ENCODE peak calls at places on chromosomes 6 and 20, in nine cellular contexts. One of them, this sample, is unnamed.

GRCh38 chr20:6769953-6770831 is 2.7 kb downstream of the BMP2 start:
- DNase-seq in activated T-cell treated with anti-CD3 and anti-CD28 coated beads, Interleukin-2, amount 50 U/mL, for 4 hours: no peak
- DNase-seq in IMR-90: no peak
- DNase-seq in stomach: peak
- DNase-seq in MV-4-11: no peak
- DNase-seq in aorta: peak
- DNase-seq in occipital lobe: no peak
- DNase-seq in kidney: peak
- DNase-seq in Peyer's patch: no peak
- DNase-seq in this sample: peak

GRCh38 chr20:18543932-18544331 is 23.3 kb upstream of the SMIM26 start:
- DNase-seq in activated T-cell treated with anti-CD3 and anti-CD28 coated beads, Interleukin-2, amount 50 U/mL, for 4 hours: no peak
- DNase-seq in IMR-90: no peak
- DNase-seq in stomach: peak
- DNase-seq in MV-4-11: no peak
- DNase-seq in aorta: no peak
- DNase-seq in occipital lobe: no peak
- DNase-seq in kidney: no peak
- DNase-seq in Peyer's patch: no peak
- DNase-seq in this sample: peak

GRCh38 chr6:159788757-159789376 is 535 bp downstream of the TCP1 start:
- DNase-seq in activated T-cell treated with anti-CD3 and anti-CD28 coated beads, Interleukin-2, amount 50 U/mL, for 4 hours: peak
- DNase-seq in IMR-90: peak
- DNase-seq in stomach: peak
- DNase-seq in MV-4-11: no peak
- DNase-seq in aorta: peak
- DNase-seq in occipital lobe: no peak
- DNase-seq in kidney: peak
- DNase-seq in Peyer's patch: peak
- DNase-seq in this sample: peak

GRCh38 chr6:3195695-3196497 is 31.6 kb downstream of the TUBB2B start:
- DNase-seq in activated T-cell treated with anti-CD3 and anti-CD28 coated beads, Interleukin-2, amount 50 U/mL, for 4 hours: no peak
- DNase-seq in IMR-90: no peak
- DNase-seq in stomach: no peak
- DNase-seq in MV-4-11: peak
- DNase-seq in aorta: no peak
- DNase-seq in occipital lobe: peak
- DNase-seq in kidney: no peak
- DNase-seq in Peyer's patch: no peak
- DNase-seq in this sample: no peak

GRCh38 chr6:44041461-44042260 is 85.6 kb downstream of the MRPL14 start:
- DNase-seq in activated T-cell treated with anti-CD3 and anti-CD28 coated beads, Interleukin-2, amount 50 U/mL, for 4 hours: no peak
- DNase-seq in IMR-90: peak
- DNase-seq in stomach: no peak
- DNase-seq in MV-4-11: peak
- DNase-seq in aorta: peak
- DNase-seq in occipital lobe: peak
- DNase-seq in kidney: peak
- DNase-seq in Peyer's patch: no peak
- DNase-seq in this sample: no peak

GRCh38 chr6:159229526-159229925 is 60.3 kb downstream of the FNDC1 start:
- DNase-seq in activated T-cell treated with anti-CD3 and anti-CD28 coated beads, Interleukin-2, amount 50 U/mL, for 4 hours: no peak
- DNase-seq in IMR-90: no peak
- DNase-seq in stomach: no peak
- DNase-seq in MV-4-11: no peak
- DNase-seq in aorta: no peak
- DNase-seq in occipital lobe: no peak
- DNase-seq in kidney: no peak
- DNase-seq in Peyer's patch: no peak
- DNase-seq in this sample: no peak

GRCh38 chr6:56048601-56049000 is 173.2 kb upstream of the BMP5 start:
- DNase-seq in activated T-cell treated with anti-CD3 and anti-CD28 coated beads, Interleukin-2, amount 50 U/mL, for 4 hours: no peak
- DNase-seq in IMR-90: no peak
- DNase-seq in stomach: no peak
- DNase-seq in MV-4-11: no peak
- DNase-seq in aorta: no peak
- DNase-seq in occipital lobe: no peak
- DNase-seq in kidney: no peak
- DNase-seq in Peyer's patch: no peak
- DNase-seq in this sample: no peak

GRCh38 chr20:58271596-58272460 is 37.7 kb upstream of the RAB22A start:
- DNase-seq in activated T-cell treated with anti-CD3 and anti-CD28 coated beads, Interleukin-2, amount 50 U/mL, for 4 hours: peak
- DNase-seq in IMR-90: peak
- DNase-seq in stomach: no peak
- DNase-seq in MV-4-11: no peak
- DNase-seq in aorta: no peak
- DNase-seq in occipital lobe: no peak
- DNase-seq in kidney: no peak
- DNase-seq in Peyer's patch: no peak
- DNase-seq in this sample: no peak

GRCh38 chr6:125577263-125577662 is 172.2 kb upstream of the HEY2 start:
- DNase-seq in activated T-cell treated with anti-CD3 and anti-CD28 coated beads, Interleukin-2, amount 50 U/mL, for 4 hours: no peak
- DNase-seq in IMR-90: no peak
- DNase-seq in stomach: no peak
- DNase-seq in MV-4-11: no peak
- DNase-seq in aorta: no peak
- DNase-seq in occipital lobe: no peak
- DNase-seq in kidney: no peak
- DNase-seq in Peyer's patch: no peak
- DNase-seq in this sample: no peak

GRCh38 chr20:50187403-50188051 is 3.1 kb upstream of the CEBPB start:
- DNase-seq in activated T-cell treated with anti-CD3 and anti-CD28 coated beads, Interleukin-2, amount 50 U/mL, for 4 hours: no peak
- DNase-seq in IMR-90: peak
- DNase-seq in stomach: no peak
- DNase-seq in MV-4-11: peak
- DNase-seq in aorta: no peak
- DNase-seq in occipital lobe: no peak
- DNase-seq in kidney: peak
- DNase-seq in Peyer's patch: no peak
- DNase-seq in this sample: no peak

GRCh38 chr6:108123516-108123929 is 42.3 kb upstream of the NR2E1 start:
- DNase-seq in activated T-cell treated with anti-CD3 and anti-CD28 coated beads, Interleukin-2, amount 50 U/mL, for 4 hours: no peak
- DNase-seq in IMR-90: no peak
- DNase-seq in stomach: no peak
- DNase-seq in MV-4-11: no peak
- DNase-seq in aorta: no peak
- DNase-seq in occipital lobe: no peak
- DNase-seq in kidney: no peak
- DNase-seq in Peyer's patch: no peak
- DNase-seq in this sample: no peak

GRCh38 chr6:168376120-168376519 is 56.5 kb upstream of the DACT2 start:
- DNase-seq in activated T-cell treated with anti-CD3 and anti-CD28 coated beads, Interleukin-2, amount 50 U/mL, for 4 hours: no peak
- DNase-seq in IMR-90: no peak
- DNase-seq in stomach: no peak
- DNase-seq in MV-4-11: no peak
- DNase-seq in aorta: peak
- DNase-seq in occipital lobe: no peak
- DNase-seq in kidney: no peak
- DNase-seq in Peyer's patch: no peak
- DNase-seq in this sample: no peak

GRCh38 chr6:64334646-64335045 is 699.0 kb downstream of the PHF3 start:
- DNase-seq in activated T-cell treated with anti-CD3 and anti-CD28 coated beads, Interleukin-2, amount 50 U/mL, for 4 hours: no peak
- DNase-seq in IMR-90: peak
- DNase-seq in stomach: no peak
- DNase-seq in MV-4-11: no peak
- DNase-seq in aorta: no peak
- DNase-seq in occipital lobe: no peak
- DNase-seq in kidney: no peak
- DNase-seq in Peyer's patch: no peak
- DNase-seq in this sample: no peak

GRCh38 chr20:34525342-34525708 is 9.1 kb downstream of the DYNLRB1 start:
- DNase-seq in activated T-cell treated with anti-CD3 and anti-CD28 coated beads, Interleukin-2, amount 50 U/mL, for 4 hours: no peak
- DNase-seq in IMR-90: no peak
- DNase-seq in stomach: no peak
- DNase-seq in MV-4-11: no peak
- DNase-seq in aorta: no peak
- DNase-seq in occipital lobe: no peak
- DNase-seq in kidney: no peak
- DNase-seq in Peyer's patch: no peak
- DNase-seq in this sample: no peak

GRCh38 chr6:93369586-93370134 is 49.7 kb downstream of the EPHA7 start:
- DNase-seq in activated T-cell treated with anti-CD3 and anti-CD28 coated beads, Interleukin-2, amount 50 U/mL, for 4 hours: no peak
- DNase-seq in IMR-90: no peak
- DNase-seq in stomach: no peak
- DNase-seq in MV-4-11: no peak
- DNase-seq in aorta: no peak
- DNase-seq in occipital lobe: no peak
- DNase-seq in kidney: no peak
- DNase-seq in Peyer's patch: no peak
- DNase-seq in this sample: no peak

GRCh38 chr20:61806314-61806713 is 259.4 kb downstream of the TAF4 start:
- DNase-seq in activated T-cell treated with anti-CD3 and anti-CD28 coated beads, Interleukin-2, amount 50 U/mL, for 4 hours: no peak
- DNase-seq in IMR-90: no peak
- DNase-seq in stomach: no peak
- DNase-seq in MV-4-11: no peak
- DNase-seq in aorta: no peak
- DNase-seq in occipital lobe: no peak
- DNase-seq in kidney: peak
- DNase-seq in Peyer's patch: no peak
- DNase-seq in this sample: peak

GRCh38 chr6:96089173-96089572 is 73.4 kb downstream of the FUT9 start:
- DNase-seq in activated T-cell treated with anti-CD3 and anti-CD28 coated beads, Interleukin-2, amount 50 U/mL, for 4 hours: no peak
- DNase-seq in IMR-90: no peak
- DNase-seq in stomach: peak
- DNase-seq in MV-4-11: no peak
- DNase-seq in aorta: no peak
- DNase-seq in occipital lobe: no peak
- DNase-seq in kidney: no peak
- DNase-seq in Peyer's patch: no peak
- DNase-seq in this sample: no peak

GRCh38 chr6:125930810-125931418 is 25.7 kb upstream of the HINT3 start:
- DNase-seq in activated T-cell treated with anti-CD3 and anti-CD28 coated beads, Interleukin-2, amount 50 U/mL, for 4 hours: no peak
- DNase-seq in IMR-90: peak
- DNase-seq in stomach: no peak
- DNase-seq in MV-4-11: no peak
- DNase-seq in aorta: no peak
- DNase-seq in occipital lobe: no peak
- DNase-seq in kidney: no peak
- DNase-seq in Peyer's patch: no peak
- DNase-seq in this sample: no peak

This sample was measured in left ventricle myocardium inferior.